ENCODE peak calls at places on chromosomes 6 and 20, in six cellular contexts. Z is right cardiac atrium; D is aorta; G is CD8-positive, alpha-beta memory T cell; W is tibial nerve; L is cardiac fibroblast. S is an unnamed sample.

GRCh38 chr6:125670586-125670985 is 78.8 kb upstream of the HEY2 start:
- DNase-seq in W (no peak), G (no peak), D (peak), Z (no peak), L (no peak), S (no peak)

GRCh38 chr6:81446509-81446908 is 306.0 kb downstream of the TENT5A start:
- DNase-seq in W (no peak), L (no peak), G (no peak), Z (no peak), D (no peak), S (no peak)

GRCh38 chr6:21886601-21887091 is 293.1 kb downstream of the SOX4 start:
- DNase-seq in G (no peak), Z (no peak), D (no peak), L (no peak), W (no peak), S (no peak)

GRCh38 chr6:153831350-153832078 is 207.5 kb upstream of the OPRM1 start:
- DNase-seq in Z (no peak), D (no peak), G (no peak), W (no peak), L (no peak), S (no peak)

GRCh38 chr20:51747182-51747911 is 20.8 kb downstream of the ATP9A start:
- DNase-seq in Z (no peak), D (peak), W (no peak), L (no peak), G (no peak), S (no peak)

GRCh38 chr6:138555294-138555988 is 56.1 kb upstream of the NHSL1 start:
- DNase-seq in W (no peak), G (no peak), Z (no peak), D (no peak), L (no peak), S (no peak)

GRCh38 chr20:49747707-49748524 is 34.2 kb upstream of the B4GALT5 start:
- DNase-seq in D (peak), W (peak), L (peak), Z (peak), G (no peak), S (no peak)

GRCh38 chr6:157221049-157221816 is 102.1 kb downstream of the TMEM242 start:
- DNase-seq in D (peak), Z (peak), G (peak), L (peak), W (peak), S (no peak)

DNA sequence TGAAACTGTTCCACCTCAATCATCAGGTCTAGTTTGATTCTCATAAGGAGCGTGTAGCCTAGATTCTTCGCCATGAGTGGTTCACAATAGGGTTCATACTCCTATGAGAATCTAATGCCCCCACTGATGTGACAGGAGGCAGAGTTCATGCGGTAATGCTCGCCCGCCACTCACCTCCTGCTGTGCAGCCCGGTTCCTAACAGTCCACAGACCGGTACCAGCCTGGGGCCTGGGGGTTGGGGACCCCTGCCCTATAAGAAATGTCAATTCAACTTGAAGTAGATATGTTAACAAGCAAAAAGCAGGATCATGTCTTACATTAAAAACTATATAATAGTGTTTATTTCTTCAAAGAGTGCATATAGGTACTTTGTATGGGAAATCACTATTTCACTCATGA is 216.5 kb downstream of the COL19A1 start:
- DNase-seq in G (no peak), W (no peak), L (no peak), D (peak), Z (no peak), S (no peak)
- H3K4me3 ChIP-seq in G (no peak), W (no peak), L (no peak), D (no peak), Z (no peak), S (no peak)

GRCh38 chr20:32535316-32535952 is 49.7 kb downstream of the NOL4L start:
- DNase-seq in Z (no peak), L (no peak), G (peak), D (no peak), W (no peak), S (no peak)
- H3K4me3 ChIP-seq in Z (no peak), L (no peak), G (peak), D (no peak), W (no peak), S (peak)

GRCh38 chr20:10478205-10478604 is 43.1 kb downstream of the SLX4IP start:
- DNase-seq in W (no peak), G (no peak), L (no peak), Z (no peak), D (no peak), S (peak)

GRCh38 chr20:10476319-10476724 is 41.2 kb downstream of the SLX4IP start:
- DNase-seq in Z (no peak), L (no peak), D (no peak), G (no peak), W (no peak), S (peak)

GRCh38 chr20:10474606-10475184 is 39.6 kb downstream of the SLX4IP start:
- DNase-seq in G (no peak), D (no peak), W (peak), L (peak), Z (peak), S (no peak)

GRCh38 chr20:10478930-10479329 is 43.8 kb downstream of the SLX4IP start:
- DNase-seq in W (no peak), L (no peak), D (no peak), G (no peak), Z (no peak), S (no peak)

DNA sequence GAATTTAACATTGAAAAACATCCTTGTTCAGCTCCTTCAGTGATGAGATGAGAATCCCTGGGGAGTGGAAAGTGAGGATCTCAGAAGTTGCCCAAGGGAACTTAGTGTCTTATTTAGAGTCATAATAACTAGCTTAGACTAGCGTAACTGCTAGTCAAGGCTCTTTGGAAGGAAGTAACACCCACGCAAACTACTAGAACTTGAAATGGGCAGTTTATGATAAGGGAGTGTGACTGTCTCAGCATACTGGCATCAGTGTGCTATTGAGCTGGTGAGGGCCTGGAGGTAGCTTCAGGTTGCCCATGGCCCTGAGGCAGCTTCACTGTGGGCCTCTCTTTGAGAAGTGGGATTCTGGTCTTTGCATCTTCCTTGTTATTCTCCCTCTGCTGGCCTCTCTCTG is 40.1 kb downstream of the SLX4IP start:
- DNase-seq in L (no peak), Z (no peak), D (no peak), W (no peak), G (no peak), S (no peak)
- H3K4me3 ChIP-seq in L (no peak), Z (no peak), D (no peak), W (no peak), G (no peak), S (no peak)

DNA sequence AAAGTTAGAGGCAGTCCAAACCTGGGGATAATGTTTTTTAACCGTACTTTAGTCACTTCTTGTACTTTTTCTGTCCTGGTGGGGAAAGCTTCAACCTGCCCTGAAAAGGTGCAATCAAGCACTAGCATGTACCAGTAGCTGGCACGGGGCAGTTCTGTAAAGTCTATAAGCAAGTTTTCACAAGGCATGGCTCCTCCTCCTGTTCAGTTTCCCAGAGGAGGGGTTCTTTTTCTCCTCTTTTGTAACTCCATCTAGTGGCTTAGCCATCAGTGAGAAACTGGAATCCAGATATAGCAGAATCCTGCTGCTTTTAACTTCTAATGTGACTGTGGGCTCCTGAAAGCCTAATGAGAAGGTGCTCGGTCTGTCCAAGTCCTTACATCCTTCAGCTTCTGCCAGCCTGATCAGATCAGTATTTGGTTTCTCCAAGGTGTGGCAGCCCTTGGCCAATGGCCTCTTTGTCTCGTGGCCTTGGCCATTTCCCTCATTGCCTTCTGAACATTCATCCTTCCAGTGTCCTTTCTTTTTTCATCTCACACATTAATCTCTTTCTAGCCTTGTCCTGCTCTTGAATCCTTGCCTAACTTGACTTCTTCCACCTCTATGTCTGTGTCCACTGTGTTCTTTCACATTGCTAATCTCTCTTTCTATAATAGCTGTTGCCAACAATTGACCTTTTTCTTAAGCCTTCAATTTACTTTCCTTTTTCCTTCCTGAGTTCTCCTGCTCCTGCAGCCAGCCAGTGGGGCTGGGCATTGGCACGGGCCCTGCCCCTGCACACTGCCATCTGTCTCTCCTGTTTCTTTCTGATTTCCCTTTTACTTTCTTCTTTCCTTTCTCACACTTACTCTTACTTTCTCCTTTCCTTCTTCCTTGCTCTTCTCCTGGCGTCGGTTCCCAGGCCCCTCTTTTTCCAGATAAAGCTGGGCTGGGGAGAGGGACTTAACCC is 222.0 kb upstream of the SYNCRIP start:
- DNase-seq in G (no peak), L (peak), W (no peak), Z (no peak), D (no peak), S (no peak)
- H3K4me3 ChIP-seq in G (no peak), L (peak), W (no peak), Z (no peak), D (no peak), S (no peak)

DNA sequence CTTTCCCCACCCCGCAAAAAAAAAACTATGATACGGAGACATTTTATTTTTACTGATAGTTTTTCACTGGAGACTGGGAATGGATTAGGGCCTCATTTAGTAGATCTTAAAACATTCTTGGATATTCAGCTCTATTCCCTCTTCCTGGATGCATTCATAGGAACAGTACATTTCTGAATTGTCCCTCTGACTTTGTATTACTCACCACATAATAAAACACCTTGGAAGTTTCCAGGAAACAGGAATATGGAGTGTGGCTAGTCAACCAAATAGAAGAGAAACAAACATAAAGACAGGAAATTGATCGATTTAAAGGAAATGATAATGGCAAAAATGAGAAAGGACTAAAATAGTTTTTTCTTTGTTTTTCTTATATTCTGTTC is 147.7 kb downstream of the GPX5 start:
- DNase-seq in D (no peak), G (no peak), L (no peak), Z (no peak), W (no peak), S (no peak)
- H3K4me3 ChIP-seq in D (no peak), G (no peak), L (no peak), Z (no peak), W (no peak), S (no peak)